ENCODE peak calls at places on chromosomes 1 and 21, in seven cellular contexts. I is NCI-H774, W is NCI-H1105, G is KBM-7, O is epithelial cell of esophagus, S is T-helper 2 cell, J is T follicular helper cell. X is an unnamed sample.

GRCh38 chr1:45326627-45327591 is at the start of gene HPDL:
- DNase-seq in I (peak; percentile 59), W (peak; percentile 80), G (no peak), O (peak; percentile 39), S (peak; percentile 38), J (peak; percentile 36), X (no peak)

GRCh38 chr21:45877821-45878469 is 103.6 kb upstream of the COL6A1 start:
- DNase-seq in I (no peak), W (no peak), G (no peak), O (no peak), S (no peak), J (no peak), X (no peak)

GRCh38 chr1:115781343-115781742 is 12.8 kb upstream of the CASQ2 start:
- DNase-seq in I (no peak), W (no peak), G (no peak), O (peak; percentile 96), S (no peak), J (no peak), X (no peak)

GRCh38 chr1:34851431-34852105 is 8.0 kb downstream of the SMIM12 start:
- DNase-seq in I (no peak), W (no peak), G (no peak), O (peak; percentile 36), S (no peak), J (no peak), X (no peak)

GRCh38 chr1:117093091-117093534 is 28.4 kb downstream of the TRIM45 start:
- DNase-seq in I (no peak), W (no peak), G (no peak), O (peak; percentile 99), S (no peak), J (no peak), X (no peak)

GRCh38 chr1:12316331-12316730 is 86.5 kb downstream of the VPS13D start:
- DNase-seq in I (no peak), W (no peak), G (no peak), O (no peak), S (no peak), J (no peak), X (no peak)

GRCh38 chr21:38897532-38898421 is 92.0 kb downstream of the ETS2 start:
- DNase-seq in I (peak; percentile 66), W (peak; percentile 39), G (no peak), O (no peak), S (no peak), J (no peak), X (no peak)

GRCh38 chr1:115467196-115467595 is 129.1 kb upstream of the NGF start:
- DNase-seq in I (no peak), W (no peak), G (no peak), O (no peak), S (no peak), J (no peak), X (no peak)

GRCh38 chr1:11482904-11483479 is 4.0 kb downstream of the DISP3 start:
- DNase-seq in I (no peak), W (no peak), G (no peak), O (no peak), S (no peak), J (no peak), X (no peak)

GRCh38 chr1:15038232-15039016 is 115.1 kb upstream of the TMEM51 start:
- DNase-seq in I (peak; percentile 2), W (peak; percentile 9), G (peak; percentile 66), O (peak; percentile 35), S (no peak), J (no peak), X (no peak)

GRCh38 chr1:184035719-184036516 is 1.6 kb downstream of the COLGALT2 start:
- DNase-seq in I (no peak), W (no peak), G (no peak), O (no peak), S (no peak), J (no peak), X (no peak)

GRCh38 chr1:7984826-7985225 is 23.3 kb downstream of the PARK7 start:
- DNase-seq in I (no peak), W (no peak), G (no peak), O (no peak), S (no peak), J (no peak), X (no peak)

GRCh38 chr1:35644204-35644603 is 2.9 kb upstream of the PSMB2 start:
- DNase-seq in I (peak; percentile 22), W (no peak), G (no peak), O (no peak), S (no peak), J (no peak), X (no peak)

GRCh38 chr1:61434276-61434675 is 290.7 kb downstream of the TM2D1 start:
- DNase-seq in I (no peak), W (no peak), G (no peak), O (peak; percentile 96), S (no peak), J (no peak), X (peak; percentile 32)

GRCh38 chr1:43463461-43463860 is 9.7 kb upstream of the HYI start:
- DNase-seq in I (no peak), W (no peak), G (no peak), O (no peak), S (no peak), J (no peak), X (no peak)

GRCh38 chr1:8629241-8630091 is 188.0 kb downstream of the RERE start:
- DNase-seq in I (no peak), W (no peak), G (peak; percentile 43), O (no peak), S (no peak), J (no peak), X (no peak)

X was measured in COLO829.